ENCODE peak calls at places on chromosomes 13 and 19, in four cellular contexts. O is M059J, S is OCI-LY7, K is T follicular helper cell. G is an unnamed sample.

GRCh38 chr13:112115403-112116091 is 48.6 kb downstream of the SOX1 start:
- DNase-seq in O (no peak), S (no peak), K (no peak), G (no peak)

GRCh38 chr13:113364371-113364932 is 522 bp upstream of the GRTP1 start:
- DNase-seq in O (no peak), S (no peak), K (no peak), G (no peak)

GRCh38 chr19:3471954-3472655 is 8.2 kb downstream of the SMIM24 start:
- DNase-seq in O (no peak), S (peak), K (no peak), G (peak)

GRCh38 chr13:31588923-31589322 is 150.4 kb upstream of the RXFP2 start:
- DNase-seq in O (no peak), S (no peak), K (no peak), G (no peak)

GRCh38 chr13:110310541-110311491 is 3.7 kb downstream of the COL4A2 start:
- DNase-seq in O (no peak), S (no peak), K (no peak), G (no peak)

GRCh38 chr13:50400930-50401553 is 385.8 kb downstream of the KCNRG start:
- DNase-seq in O (peak), S (no peak), K (no peak), G (no peak)

GRCh38 chr19:34430738-34431625 is 2.8 kb downstream of the UBA2 start:
- DNase-seq in O (peak), S (peak), K (peak), G (peak)

GRCh38 chr19:1259206-1259872 is 9.8 kb upstream of the CIRBP start:
- DNase-seq in O (peak), S (peak), K (no peak), G (peak)

GRCh38 chr13:45584816-45585215 is 30.7 kb downstream of the ERICH6B start:
- DNase-seq in O (peak), S (no peak), K (no peak), G (no peak)

GRCh38 chr13:77579971-77580370 is 44.5 kb downstream of the SCEL start:
- DNase-seq in O (no peak), S (no peak), K (no peak), G (no peak)

GRCh38 chr13:93859666-93860065 is 619.8 kb downstream of the DCT start:
- DNase-seq in O (no peak), S (no peak), K (no peak), G (no peak)

GRCh38 chr19:6967962-6968361 is 53.3 kb downstream of the MBD3L2B start:
- DNase-seq in O (no peak), S (no peak), K (no peak), G (no peak)

GRCh38 chr13:112968380-112968909 is 569 bp upstream of the MCF2L start:
- DNase-seq in O (no peak), S (peak), K (peak), G (no peak)

GRCh38 chr19:4064551-4065260 is 2.0 kb downstream of the ZBTB7A start:
- DNase-seq in O (no peak), S (peak), K (peak), G (peak)

GRCh38 chr13:38954844-38955243 is 35.8 kb downstream of the STOML3 start:
- DNase-seq in O (no peak), S (no peak), K (no peak), G (no peak)

GRCh38 chr13:99215466-99215865 is 14.8 kb downstream of the UBAC2 start:
- DNase-seq in O (no peak), S (no peak), K (peak), G (no peak)

GRCh38 chr13:73429691-73430090 is 370.9 kb downstream of the KLF5 start:
- DNase-seq in O (peak), S (no peak), K (no peak), G (no peak)

GRCh38 chr13:36919833-36920611 is at the start of gene SMAD9:
- DNase-seq in O (peak), S (peak), K (no peak), G (no peak)

GRCh38 chr19:17327068-17327653 is 7.5 kb downstream of the ANO8 start:
- DNase-seq in O (no peak), S (no peak), K (no peak), G (no peak)

GRCh38 chr13:28100149-28101121 is at the start of gene FLT3:
- DNase-seq in O (peak), S (no peak), K (no peak), G (no peak)

GRCh38 chr13:28636078-28636477 is 22.9 kb upstream of the POMP start:
- DNase-seq in O (peak), S (no peak), K (no peak), G (no peak)

GRCh38 chr19:46624958-46625661 is at the start of gene PTGIR:
- DNase-seq in O (peak), S (no peak), K (no peak), G (no peak)

GRCh38 chr19:11881151-11881800 is 6.3 kb upstream of the ZNF69 start:
- DNase-seq in O (peak), S (peak), K (peak), G (peak)

GRCh38 chr13:85497652-85498051 is 301.6 kb downstream of the SLITRK6 start:
- DNase-seq in O (peak), S (no peak), K (no peak), G (no peak)

GRCh38 chr19:4069331-4069959 is 2.7 kb upstream of the ZBTB7A start:
- DNase-seq in O (no peak), S (peak), K (no peak), G (peak)

GRCh38 chr13:99255241-99255640 is 2.9 kb downstream of the GPR18 start:
- DNase-seq in O (no peak), S (no peak), K (no peak), G (no peak)

GRCh38 chr19:33390120-33390907 is 16.8 kb downstream of the CEBPG start:
- DNase-seq in O (peak), S (no peak), K (no peak), G (no peak)

GRCh38 chr13:110070511-110071120 is 236.3 kb downstream of the COL4A1 start:
- DNase-seq in O (peak), S (no peak), K (no peak), G (no peak)

GRCh38 chr13:30904043-30904442 is 2.0 kb upstream of the MEDAG start:
- DNase-seq in O (no peak), S (no peak), K (no peak), G (no peak)

GRCh38 chr13:50406831-50407230 is 391.6 kb downstream of the KCNRG start:
- DNase-seq in O (no peak), S (peak), K (no peak), G (peak)

GRCh38 chr19:8041553-8041952 is 11.0 kb upstream of the CCL25 start:
- DNase-seq in O (peak), S (no peak), K (no peak), G (no peak)

GRCh38 chr19:52722062-52723005 is 12.5 kb downstream of the ZNF611 start:
- DNase-seq in O (peak), S (no peak), K (no peak), G (no peak)

GRCh38 chr19:29381353-29382203 is 144.2 kb upstream of the VSTM2B start:
- DNase-seq in O (no peak), S (no peak), K (no peak), G (no peak)

GRCh38 chr19:4054471-4055208 is 12.1 kb downstream of the ZBTB7A start:
- DNase-seq in O (no peak), S (no peak), K (no peak), G (no peak)

GRCh38 chr19:861756-862528 is 2.5 kb downstream of the CFD start:
- DNase-seq in O (no peak), S (peak), K (peak), G (peak)

G was measured in Karpas-422.